ENCODE peak calls at places on chromosomes 16 and 17, in seven cellular contexts. O is AG04450; V is GM23338; U is B cell; M is A549; E is CD4-positive, alpha-beta T cell; J is GM12864. B is an unnamed sample.
A peak's percentile ranks its signal among the peaks of the same experiment; 100 is the strongest.

GRCh38 chr17:28372203-28372944 is 880 bp downstream of the SARM1 start:
- DNase-seq in E (no peak), V (peak; percentile 54), O (no peak), U (no peak), M (no peak), J (no peak), B (peak; percentile 45)

GRCh38 chr16:23699100-23699499 is 13.9 kb downstream of the ERN2 start:
- DNase-seq in J (peak; percentile 37), E (no peak), M (no peak), O (no peak), U (peak; percentile 62), V (no peak), B (no peak)

GRCh38 chr16:3023669-3024478 is at the start of the genes HCFC1R1 and THOC6:
- DNase-seq in J (peak; percentile 98), O (peak; percentile 91), U (peak; percentile 97), M (peak; percentile 83), V (peak; percentile 100), E (peak; percentile 95), B (peak; percentile 92)

GRCh38 chr17:30922235-30922993 is 669 bp downstream of the ADAP2 start:
- DNase-seq in V (peak; percentile 66), J (no peak), U (no peak), M (no peak), E (no peak), O (no peak), B (peak; percentile 40)

GRCh38 chr17:45231481-45232116 is 9.9 kb downstream of the FMNL1 start:
- DNase-seq in M (peak; percentile 94), J (no peak), O (no peak), U (no peak), E (peak; percentile 11), V (peak; percentile 79), B (no peak)

GRCh38 chr16:2500937-2501750 is 12.6 kb upstream of the ATP6V0C start:
- DNase-seq in M (peak; percentile 82), U (peak; percentile 74), E (peak; percentile 67), V (peak; percentile 91), O (peak; percentile 60), J (no peak), B (peak; percentile 89)

GRCh38 chr17:45431531-45432404 is 902 bp downstream of the ARHGAP27 start:
- DNase-seq in O (no peak), J (no peak), U (peak; percentile 71), V (peak; percentile 97), E (peak; percentile 62), M (peak; percentile 98), B (peak; percentile 91)

GRCh38 chr16:82294874-82295273 is 124.8 kb upstream of the MPHOSPH6 start:
- DNase-seq in O (no peak), V (no peak), E (no peak), J (no peak), M (no peak), U (no peak), B (no peak)

GRCh38 chr16:81137012-81137335 is 40.8 kb upstream of the GCSH start:
- DNase-seq in U (no peak), V (no peak), O (no peak), E (no peak), J (no peak), M (no peak), B (no peak)

GRCh38 chr17:81514735-81515529 is 2.3 kb upstream of the ACTG1 start:
- DNase-seq in J (no peak), M (peak; percentile 75), E (peak; percentile 43), O (no peak), U (peak; percentile 69), V (peak; percentile 84), B (peak; percentile 83)

GRCh38 chr17:20823890-20824289 is 218.9 kb downstream of the USP22 start:
- DNase-seq in O (no peak), M (no peak), E (no peak), V (no peak), J (no peak), U (no peak), B (no peak)

GRCh38 chr16:57497121-57497520 is 10.8 kb upstream of the DOK4 start:
- DNase-seq in V (no peak), O (no peak), U (no peak), M (no peak), J (no peak), E (no peak), B (no peak)

GRCh38 chr17:55601874-55602364 is 90.7 kb upstream of the SMIM36 start:
- DNase-seq in V (peak; percentile 91), J (no peak), O (no peak), M (peak; percentile 40), E (no peak), U (no peak), B (peak; percentile 46)

GRCh38 chr17:18950944-18951905 is 740 bp upstream of the SLC5A10 start:
- DNase-seq in O (no peak), E (no peak), U (no peak), M (no peak), J (no peak), V (no peak), B (no peak)

GRCh38 chr16:4795828-4796572 is 831 bp downstream of the SMIM22 start:
- DNase-seq in O (no peak), U (no peak), E (no peak), J (no peak), M (no peak), V (no peak), B (no peak)

GRCh38 chr17:42421479-42422332 is 1.4 kb downstream of the CAVIN1 start:
- DNase-seq in O (no peak), J (no peak), U (no peak), V (peak; percentile 55), M (no peak), E (no peak), B (no peak)

GRCh38 chr17:15048933-15049539 is 216.1 kb downstream of the PMP22 start:
- DNase-seq in O (no peak), E (no peak), V (peak; percentile 29), J (no peak), M (no peak), U (no peak), B (no peak)

GRCh38 chr17:15051913-15052312 is 213.2 kb downstream of the PMP22 start:
- DNase-seq in U (no peak), E (no peak), J (no peak), O (no peak), V (no peak), M (no peak), B (no peak)

GRCh38 chr17:15048381-15048780 is 216.7 kb downstream of the PMP22 start:
- DNase-seq in E (no peak), U (no peak), O (no peak), V (peak; percentile 51), J (no peak), M (no peak), B (no peak)
- TF ChIP-seq CTCF in E (no peak), U (no peak), O (peak; percentile 10), V (peak; percentile 55), J (no peak), M (no peak), B (no peak)

GRCh38 chr16:1211451-1212268 is 13.4 kb downstream of the TPSG1 start:
- DNase-seq in M (no peak), U (no peak), J (no peak), E (no peak), V (no peak), O (no peak), B (no peak)

GRCh38 chr16:1206786-1207185 is 18.3 kb downstream of the TPSG1 start:
- DNase-seq in O (no peak), V (no peak), M (no peak), U (no peak), E (peak; percentile 50), J (no peak), B (no peak)

GRCh38 chr16:1208239-1208830 is 16.7 kb downstream of the TPSG1 start:
- DNase-seq in E (no peak), M (no peak), J (no peak), U (no peak), O (no peak), V (no peak), B (no peak)

GRCh38 chr16:1210461-1210860 is 14.6 kb downstream of the TPSG1 start:
- DNase-seq in V (no peak), U (no peak), J (no peak), M (no peak), O (no peak), E (no peak), B (no peak)

DNA sequence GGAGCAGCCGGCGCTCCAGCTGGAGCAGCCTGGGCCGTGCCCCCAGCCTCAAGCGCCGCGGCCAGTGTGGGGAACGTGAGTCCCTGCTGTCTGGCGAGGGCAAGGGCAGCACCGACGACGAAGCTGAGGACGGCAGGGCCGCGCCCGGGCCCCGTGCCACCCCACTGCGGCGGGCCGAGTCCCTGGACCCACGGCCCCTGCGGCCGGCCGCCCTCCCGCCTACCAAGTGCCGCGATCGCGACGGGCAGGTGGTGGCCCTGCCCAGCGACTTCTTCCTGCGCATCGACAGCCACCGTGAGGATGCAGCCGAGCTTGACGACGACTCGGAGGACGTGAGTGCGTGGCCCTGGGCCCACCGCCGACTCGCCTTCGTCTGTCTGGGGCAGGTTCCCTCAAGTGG is 16.0 kb downstream of the TPSG1 start:
- DNase-seq in O (no peak), M (no peak), V (no peak), U (no peak), J (no peak), E (no peak), B (no peak)
- TF ChIP-seq CTCF in O (no peak), M (no peak), V (no peak), U (no peak), J (no peak), E (no peak), B (no peak)

DNA sequence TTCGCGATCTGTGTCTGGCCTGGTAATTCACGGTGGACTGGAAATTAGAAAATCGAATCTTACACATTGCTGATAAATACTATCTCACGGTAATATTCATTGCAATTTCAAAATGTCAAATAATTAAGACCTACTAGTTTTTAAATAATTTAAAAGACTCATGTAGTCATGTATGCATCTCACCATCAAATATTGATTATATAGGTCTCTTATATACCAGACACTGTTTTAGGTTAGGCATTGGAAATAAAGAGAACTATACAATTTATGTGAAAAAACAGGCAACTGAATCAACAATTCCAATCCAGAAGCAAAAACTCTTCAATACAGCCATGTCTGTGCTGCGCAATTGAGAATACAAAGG is 7.5 kb upstream of the PIRT start:
- DNase-seq in O (no peak), J (no peak), M (no peak), V (no peak), E (no peak), U (no peak), B (no peak)
- TF ChIP-seq CTCF in O (no peak), J (no peak), M (no peak), V (no peak), E (peak; percentile 8), U (peak; percentile 37), B (no peak)

DNA sequence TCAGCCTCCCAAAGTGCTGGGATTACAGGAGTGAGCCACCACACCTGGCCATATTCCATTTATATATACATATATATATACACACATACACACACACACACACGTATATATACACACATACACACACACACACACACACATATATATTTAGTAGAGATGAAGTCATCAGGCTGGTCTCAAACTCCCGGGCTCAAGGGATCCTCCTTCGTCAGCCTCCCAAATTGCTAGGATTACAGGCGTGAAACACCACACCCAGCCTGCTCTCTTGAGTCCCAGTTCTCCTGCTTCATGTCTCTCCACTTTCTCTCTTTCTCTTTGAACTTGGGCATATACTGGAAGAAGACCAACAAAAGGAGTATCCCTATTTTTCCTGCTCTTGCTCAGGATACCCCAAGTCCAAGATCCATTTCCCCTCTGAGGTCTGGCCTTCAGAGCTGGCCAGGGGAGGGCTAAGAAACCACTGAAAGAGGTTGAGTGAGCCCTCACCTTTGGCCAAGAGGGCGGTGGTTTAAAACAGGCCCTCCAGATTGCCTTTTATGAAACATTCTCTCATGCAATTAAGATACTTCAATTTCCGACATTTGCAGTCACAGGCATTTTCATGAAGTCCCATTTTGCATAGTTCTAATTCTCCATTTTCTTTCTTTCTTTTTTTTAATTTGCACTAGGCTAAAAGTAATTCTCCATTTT is 37.9 kb downstream of the CIBAR2 start:
- DNase-seq in V (no peak), U (no peak), M (no peak), E (no peak), J (no peak), O (no peak), B (no peak)
- TF ChIP-seq CTCF in V (no peak), U (no peak), M (no peak), E (no peak), J (no peak), O (no peak), B (no peak)